ENCODE peak calls at places on chromosomes 11 and 22, in eight cellular contexts. Z is RPMI8226; M is stimulated activated CD4-positive, alpha-beta T cell treated with anti-CD3 and anti-CD28 coated beads, Interleukin-4, amount 100 ng/mL, for 4 hours; H is small intestine; G is stimulated activated CD8-positive, alpha-beta memory T cell treated with anti-CD3 and anti-CD28 coated beads, Interleukin-15, amount 100 ng/mL, for 1 hour; C is pons; L is kidney glomerular epithelial cell; T is vagina. J is an unnamed sample.

GRCh38 chr11:15119826-15120225 is 5.1 kb downstream of the INSC start:
- DNase-seq in Z (no peak), M (no peak), H (no peak), G (no peak), C (no peak), L (no peak), T (no peak), J (no peak)

GRCh38 chr11:11740081-11740702 is 101.6 kb upstream of the USP47 start:
- DNase-seq in Z (no peak), M (no peak), H (no peak), G (no peak), C (no peak), L (no peak), T (peak), J (no peak)

GRCh38 chr22:37431366-37431765 is 4.1 kb upstream of the ELFN2 start:
- DNase-seq in Z (no peak), M (no peak), H (no peak), G (no peak), C (no peak), L (peak), T (no peak), J (no peak)

GRCh38 chr11:133934599-133935550 is 21.9 kb downstream of the IGSF9B start:
- DNase-seq in Z (no peak), M (no peak), H (peak), G (no peak), C (peak), L (peak), T (no peak), J (no peak)

GRCh38 chr22:23562186-23562585 is 17.9 kb downstream of the IGLL1 start:
- DNase-seq in Z (no peak), M (no peak), H (no peak), G (no peak), C (no peak), L (no peak), T (no peak), J (no peak)

GRCh38 chr22:49310354-49310753 is 517.3 kb downstream of the BRD1 start:
- DNase-seq in Z (no peak), M (no peak), H (no peak), G (no peak), C (no peak), L (no peak), T (peak), J (peak)

GRCh38 chr22:40031766-40032470 is 37.2 kb downstream of the FAM83F start:
- DNase-seq in Z (no peak), M (no peak), H (no peak), G (no peak), C (no peak), L (no peak), T (no peak), J (no peak)

GRCh38 chr11:11789735-11790369 is 51.9 kb upstream of the USP47 start:
- DNase-seq in Z (peak), M (no peak), H (peak), G (no peak), C (no peak), L (peak), T (no peak), J (no peak)

GRCh38 chr11:789951-790350 is at the start of gene CEND1:
- DNase-seq in Z (no peak), M (peak), H (no peak), G (no peak), C (peak), L (no peak), T (no peak), J (no peak)

GRCh38 chr11:86952933-86953637 is 2.1 kb downstream of the FZD4 start:
- DNase-seq in Z (no peak), M (no peak), H (no peak), G (no peak), C (no peak), L (no peak), T (no peak), J (no peak)

GRCh38 chr22:36790648-36791047 is 14.7 kb upstream of the IFT27 start:
- DNase-seq in Z (peak), M (no peak), H (no peak), G (no peak), C (no peak), L (no peak), T (no peak), J (no peak)

GRCh38 chr11:9752091-9752490 is 88.2 kb downstream of the SWAP70 start:
- DNase-seq in Z (no peak), M (no peak), H (no peak), G (no peak), C (no peak), L (no peak), T (no peak), J (no peak)

GRCh38 chr11:118485273-118485672 is 42.0 kb upstream of the TTC36 start:
- DNase-seq in Z (no peak), M (no peak), H (no peak), G (no peak), C (no peak), L (no peak), T (no peak), J (no peak)

GRCh38 chr11:12841946-12842630 is 167.0 kb upstream of the RASSF10 start:
- DNase-seq in Z (peak), M (no peak), H (no peak), G (no peak), C (peak), L (peak), T (no peak), J (no peak)